ENCODE peak calls at places on chromosomes 13 and 19, in four cellular contexts. J is stimulated activated CD4-positive, alpha-beta T cell treated with anti-CD3 and anti-CD28 coated beads, Interleukin-2, amount 100 ng/mL, for 48 hours; C is hepatic stellate cell; Z is AG04450. R is an unnamed sample.

GRCh38 chr19:42469311-42470239 is 26.8 kb upstream of the CXCL17 start:
- DNase-seq in J (no peak), C (no peak), Z (no peak), R (no peak)

GRCh38 chr13:71360041-71360440 is 507.0 kb downstream of the DACH1 start:
- DNase-seq in J (no peak), C (no peak), Z (no peak), R (no peak)

GRCh38 chr13:97226788-97227627 is 4.9 kb downstream of the MBNL2 start:
- DNase-seq in J (no peak), C (no peak), Z (no peak), R (no peak)

GRCh38 chr19:51921949-51922348 is 5.3 kb upstream of the ZNF613 start:
- DNase-seq in J (no peak), C (no peak), Z (no peak), R (no peak)

GRCh38 chr13:33033361-33033812 is 17.2 kb downstream of the KL start:
- DNase-seq in J (no peak), C (no peak), Z (no peak), R (no peak)

GRCh38 chr13:111883571-111884343 is 183.2 kb upstream of the SOX1 start:
- DNase-seq in J (no peak), C (no peak), Z (no peak), R (no peak)

GRCh38 chr19:14248578-14249011 is 42.6 kb upstream of the ADGRL1 start:
- DNase-seq in J (peak; percentile 21), C (no peak), Z (no peak), R (peak; percentile 93)

GRCh38 chr13:80921556-80921955 is 580.6 kb upstream of the SPRY2 start:
- DNase-seq in J (no peak), C (no peak), Z (no peak), R (no peak)

GRCh38 chr13:102231486-102231885 is 170.4 kb downstream of the FGF14 start:
- DNase-seq in J (no peak), C (no peak), Z (no peak), R (no peak)

R was measured in WERI-Rb-1.